ENCODE peak calls at places on chromosomes 6 and 20, in five cellular contexts. One of them, this sample, is unnamed.

GRCh38 chr20:63957004-63957689 is 931 bp upstream of the UCKL1 start:
- DNase-seq in H1: peak
- DNase-seq in H9: peak
- DNase-seq in trophoblast cell: peak
- DNase-seq in mesenchymal stem cell: peak
- DNase-seq in this sample: no peak

GRCh38 chr20:32179934-32180333 is 27.6 kb downstream of the PLAGL2 start:
- DNase-seq in H1: no peak
- DNase-seq in mesenchymal stem cell: no peak
- DNase-seq in H9: no peak
- DNase-seq in trophoblast cell: no peak
- DNase-seq in this sample: no peak

GRCh38 chr6:19279137-19279747 is 557.9 kb upstream of the ID4 start:
- DNase-seq in H1: no peak
- DNase-seq in trophoblast cell: peak
- DNase-seq in mesenchymal stem cell: no peak
- DNase-seq in H9: no peak
- DNase-seq in this sample: no peak

GRCh38 chr20:53338716-53339115 is 254.9 kb downstream of the ZNF217 start:
- DNase-seq in mesenchymal stem cell: no peak
- DNase-seq in H1: no peak
- DNase-seq in trophoblast cell: peak
- DNase-seq in H9: no peak
- DNase-seq in this sample: no peak

GRCh38 chr6:74807701-74808100 is 398.2 kb downstream of the COL12A1 start:
- DNase-seq in trophoblast cell: no peak
- DNase-seq in mesenchymal stem cell: no peak
- DNase-seq in H9: no peak
- DNase-seq in H1: no peak
- DNase-seq in this sample: no peak

GRCh38 chr6:89604662-89605061 is 33.9 kb downstream of the LYRM2 start:
- DNase-seq in H1: no peak
- DNase-seq in H9: no peak
- DNase-seq in mesenchymal stem cell: no peak
- DNase-seq in trophoblast cell: no peak
- DNase-seq in this sample: no peak

GRCh38 chr20:35560105-35560511 is 18.2 kb downstream of the ERGIC3 start:
- DNase-seq in trophoblast cell: peak
- DNase-seq in mesenchymal stem cell: no peak
- DNase-seq in H9: peak
- DNase-seq in H1: no peak
- DNase-seq in this sample: no peak

GRCh38 chr6:107699191-107700015 is 124.7 kb downstream of the SCML4 start:
- DNase-seq in mesenchymal stem cell: no peak
- DNase-seq in H9: peak
- DNase-seq in H1: no peak
- DNase-seq in trophoblast cell: no peak
- DNase-seq in this sample: no peak

GRCh38 chr6:127938701-127939100 is 37.8 kb upstream of the THEMIS start:
- DNase-seq in mesenchymal stem cell: peak
- DNase-seq in H9: no peak
- DNase-seq in trophoblast cell: peak
- DNase-seq in H1: no peak
- DNase-seq in this sample: no peak

GRCh38 chr6:51049288-51049982 is 230.8 kb downstream of the TFAP2B start:
- DNase-seq in trophoblast cell: no peak
- DNase-seq in H1: no peak
- DNase-seq in mesenchymal stem cell: no peak
- DNase-seq in H9: no peak
- DNase-seq in this sample: no peak

DNA sequence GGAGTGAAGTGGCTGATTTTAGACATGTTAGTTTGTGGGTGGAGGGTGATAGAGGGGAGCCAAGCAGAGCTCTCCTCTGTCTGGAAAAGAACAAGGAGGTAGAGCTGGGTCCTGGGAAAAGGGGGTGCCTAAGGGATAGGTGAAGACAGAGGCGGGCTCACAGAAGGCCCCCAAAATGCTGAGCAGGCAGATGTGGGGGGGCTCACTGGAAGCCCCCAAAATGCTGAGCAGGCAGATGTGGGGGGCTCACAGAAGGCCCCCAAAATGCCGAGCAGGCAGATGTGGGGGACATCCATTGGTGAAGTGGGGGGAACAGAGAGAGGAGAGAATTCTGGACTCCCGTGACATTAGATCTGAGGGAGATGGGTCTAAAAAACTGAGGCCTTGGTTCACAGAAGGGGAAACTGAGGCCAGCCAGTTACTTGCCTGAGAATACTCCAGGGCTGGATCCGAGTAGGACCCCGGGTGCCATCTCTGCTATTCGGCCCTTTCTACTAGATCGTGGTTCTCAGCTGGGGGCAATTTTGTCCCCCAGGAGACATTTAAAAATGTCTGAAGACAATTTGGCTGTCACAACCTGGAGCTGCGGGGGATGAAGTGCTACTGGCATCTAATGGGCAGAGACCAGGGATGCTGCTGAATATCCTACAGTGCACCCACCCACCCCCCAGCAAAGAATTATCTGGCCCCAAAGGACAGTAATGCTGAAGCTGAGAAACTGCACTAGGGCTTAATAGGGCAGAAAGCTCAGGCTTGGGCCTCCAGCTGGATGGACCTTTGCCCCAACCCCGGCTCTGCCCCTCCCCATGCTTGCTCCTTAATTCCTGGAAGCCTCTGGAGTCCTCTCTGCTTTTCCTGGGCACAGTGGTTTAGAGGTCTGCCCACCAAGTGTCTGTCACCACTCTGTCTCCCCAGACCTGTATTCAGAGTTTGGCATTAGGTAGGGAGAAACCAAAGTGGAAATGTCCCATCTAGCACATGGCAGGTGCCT is 2.1 kb downstream of the LPIN3 start:
- DNase-seq in mesenchymal stem cell: no peak
- DNase-seq in H9: no peak
- DNase-seq in H1: no peak
- DNase-seq in trophoblast cell: no peak
- DNase-seq in this sample: no peak
- H2BK12ac ChIP-seq in mesenchymal stem cell: no peak
- H2BK12ac ChIP-seq in H9: no peak
- H2BK12ac ChIP-seq in H1: no peak
- H2BK12ac ChIP-seq in trophoblast cell: no peak
- H2BK12ac ChIP-seq in this sample: no peak

DNA sequence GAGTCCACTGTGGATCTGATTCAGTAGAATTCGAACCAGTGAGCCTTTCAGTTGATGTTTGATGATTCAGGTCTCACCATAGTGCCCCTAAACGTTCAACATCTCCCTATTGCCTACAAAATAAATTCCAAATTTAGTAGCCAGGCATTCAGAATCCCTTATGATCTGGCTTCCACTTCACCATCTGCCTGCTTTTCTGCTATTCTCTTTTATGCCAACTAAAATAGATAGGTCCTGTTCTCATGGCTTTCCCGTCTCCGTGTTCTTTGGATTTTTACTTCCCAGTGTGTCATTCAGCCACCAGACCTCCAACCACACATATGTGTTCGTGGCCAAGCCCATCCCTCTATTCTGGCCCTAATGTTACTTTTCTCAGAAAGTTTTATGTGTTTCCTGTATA is 410.4 kb downstream of the LMBRD1 start:
- DNase-seq in mesenchymal stem cell: no peak
- DNase-seq in H1: no peak
- DNase-seq in trophoblast cell: no peak
- DNase-seq in H9: no peak
- DNase-seq in this sample: no peak
- H2BK12ac ChIP-seq in mesenchymal stem cell: no peak
- H2BK12ac ChIP-seq in H1: no peak
- H2BK12ac ChIP-seq in trophoblast cell: no peak
- H2BK12ac ChIP-seq in H9: no peak
- H2BK12ac ChIP-seq in this sample: no peak

DNA sequence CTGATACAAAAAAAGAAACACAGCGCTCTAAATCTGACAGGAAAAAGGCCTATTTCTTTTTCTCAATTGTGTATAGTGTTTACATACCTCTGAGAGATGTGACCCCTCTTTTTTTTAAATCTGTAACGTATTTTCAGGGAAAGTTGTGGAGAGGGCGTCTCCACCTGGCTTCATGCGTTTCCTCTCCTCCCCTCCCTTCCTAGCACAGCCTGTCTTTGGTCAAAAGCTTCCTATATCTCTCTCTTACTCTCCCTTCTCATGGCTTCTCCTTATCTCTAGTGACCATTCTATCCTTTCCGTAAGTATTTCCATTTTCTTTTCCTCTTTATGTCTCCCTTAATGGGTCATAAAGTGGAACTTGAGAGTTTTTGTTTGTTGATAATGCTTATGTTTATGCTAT is 458.9 kb downstream of the HACE1 start:
- DNase-seq in mesenchymal stem cell: no peak
- DNase-seq in H9: no peak
- DNase-seq in trophoblast cell: no peak
- DNase-seq in H1: no peak
- DNase-seq in this sample: no peak
- H2BK12ac ChIP-seq in mesenchymal stem cell: no peak
- H2BK12ac ChIP-seq in H9: no peak
- H2BK12ac ChIP-seq in trophoblast cell: no peak
- H2BK12ac ChIP-seq in H1: no peak
- H2BK12ac ChIP-seq in this sample: no peak

GRCh38 chr20:34084227-34084923 is 27.7 kb downstream of the EIF2S2 start:
- DNase-seq in H9: no peak
- DNase-seq in trophoblast cell: no peak
- DNase-seq in H1: no peak
- DNase-seq in mesenchymal stem cell: no peak
- DNase-seq in this sample: no peak

GRCh38 chr20:34082232-34082887 is 29.7 kb downstream of the EIF2S2 start:
- DNase-seq in trophoblast cell: no peak
- DNase-seq in mesenchymal stem cell: no peak
- DNase-seq in H1: no peak
- DNase-seq in H9: no peak
- DNase-seq in this sample: no peak

GRCh38 chr20:34083781-34084180 is 28.3 kb downstream of the EIF2S2 start:
- DNase-seq in H1: no peak
- DNase-seq in H9: no peak
- DNase-seq in trophoblast cell: no peak
- DNase-seq in mesenchymal stem cell: no peak
- DNase-seq in this sample: no peak

GRCh38 chr20:34085544-34086040 is 26.5 kb downstream of the EIF2S2 start:
- DNase-seq in H1: no peak
- DNase-seq in mesenchymal stem cell: no peak
- DNase-seq in trophoblast cell: no peak
- DNase-seq in H9: no peak
- DNase-seq in this sample: no peak

GRCh38 chr20:34083137-34083536 is 28.9 kb downstream of the EIF2S2 start:
- DNase-seq in mesenchymal stem cell: peak
- DNase-seq in H9: no peak
- DNase-seq in trophoblast cell: no peak
- DNase-seq in H1: no peak
- DNase-seq in this sample: no peak
- H2BK12ac ChIP-seq in mesenchymal stem cell: no peak
- H2BK12ac ChIP-seq in H9: no peak
- H2BK12ac ChIP-seq in trophoblast cell: no peak
- H2BK12ac ChIP-seq in H1: no peak
- H2BK12ac ChIP-seq in this sample: no peak

GRCh38 chr20:57754190-57754589 is 44.4 kb upstream of the PMEPA1 start:
- DNase-seq in H1: no peak
- DNase-seq in trophoblast cell: no peak
- DNase-seq in mesenchymal stem cell: no peak
- DNase-seq in H9: no peak
- DNase-seq in this sample: no peak

GRCh38 chr20:57751411-57751810 is 41.6 kb upstream of the PMEPA1 start:
- DNase-seq in H1: no peak
- DNase-seq in trophoblast cell: no peak
- DNase-seq in mesenchymal stem cell: no peak
- DNase-seq in H9: no peak
- DNase-seq in this sample: no peak

GRCh38 chr20:57755609-57756008 is 45.8 kb upstream of the PMEPA1 start:
- DNase-seq in H1: no peak
- DNase-seq in mesenchymal stem cell: no peak
- DNase-seq in trophoblast cell: no peak
- DNase-seq in H9: no peak
- DNase-seq in this sample: no peak

GRCh38 chr20:57756213-57756612 is 46.4 kb upstream of the PMEPA1 start:
- DNase-seq in H9: no peak
- DNase-seq in H1: no peak
- DNase-seq in mesenchymal stem cell: no peak
- DNase-seq in trophoblast cell: no peak
- DNase-seq in this sample: no peak

GRCh38 chr20:57753332-57754164 is 43.7 kb upstream of the PMEPA1 start:
- DNase-seq in trophoblast cell: no peak
- DNase-seq in mesenchymal stem cell: no peak
- DNase-seq in H1: no peak
- DNase-seq in H9: no peak
- DNase-seq in this sample: no peak
- H2BK12ac ChIP-seq in trophoblast cell: no peak
- H2BK12ac ChIP-seq in mesenchymal stem cell: no peak
- H2BK12ac ChIP-seq in H1: no peak
- H2BK12ac ChIP-seq in H9: no peak
- H2BK12ac ChIP-seq in this sample: no peak